ENCODE peak calls at places on chromosomes 2 and 18, in four cellular contexts. B, I, K and H are unnamed samples.

GRCh38 chr2:80288576-80288975 is 16.0 kb downstream of the LRRTM1 start:
- DNase-seq in K (peak; percentile 18), B (peak; percentile 76), I (no peak), H (peak; percentile 22)

GRCh38 chr2:229273384-229274338 is 2.6 kb upstream of the PID1 start:
- DNase-seq in K (peak; percentile 82), B (peak; percentile 34), I (no peak), H (peak; percentile 86)

GRCh38 chr2:164911832-164912231 is 43.5 kb downstream of the SLC38A11 start:
- DNase-seq in B (no peak), K (no peak), I (no peak), H (no peak)

GRCh38 chr2:160060297-160060696 is 2.1 kb downstream of the PLA2R1 start:
- DNase-seq in K (no peak), B (no peak), I (no peak), H (no peak)

GRCh38 chr2:235002198-235003095 is 50.6 kb downstream of the SH3BP4 start:
- DNase-seq in K (no peak), B (no peak), I (no peak), H (no peak)

GRCh38 chr2:27496357-27497287 is at the start of gene GCKR:
- DNase-seq in K (peak; percentile 29), I (no peak), B (no peak), H (peak; percentile 61)

GRCh38 chr18:51070545-51070944 is 40.5 kb downstream of the SMAD4 start:
- DNase-seq in I (no peak), B (no peak), K (peak; percentile 71), H (peak; percentile 92)

GRCh38 chr2:437772-438393 is 150.0 kb upstream of the ALKAL2 start:
- DNase-seq in B (no peak), K (no peak), I (peak; percentile 28), H (no peak)

GRCh38 chr2:222641336-222641735 is 14.6 kb downstream of the FARSB start:
- DNase-seq in B (no peak), K (no peak), I (no peak), H (no peak)

GRCh38 chr2:188024811-188025210 is 266.9 kb upstream of the GULP1 start:
- DNase-seq in K (peak; percentile 13), I (no peak), B (no peak), H (peak; percentile 23)